ENCODE peak calls at places on chromosomes 6 and 20, in eight cellular contexts. K is MM.1S, Y is neural progenitor cell, O is non-pigmented ciliary epithelial cell, E is NCI-H510A, D is body of pancreas, P is amniotic stem cell, L is posterior vena cava. H is an unnamed sample.

GRCh38 chr6:39020136-39020535 is 28.4 kb upstream of the GLP1R start:
- DNase-seq in K (no peak), E (no peak), D (no peak), P (no peak), L (no peak), Y (no peak), O (no peak), H (no peak)

GRCh38 chr6:48098923-48099322 is 12.1 kb downstream of the PTCHD4 start:
- DNase-seq in Y (no peak), O (no peak), D (no peak), E (no peak), L (no peak), P (no peak), K (no peak), H (no peak)

GRCh38 chr6:13012977-13013680 is 296.6 kb downstream of the PHACTR1 start:
- DNase-seq in O (no peak), L (peak; percentile 82), K (no peak), D (peak; percentile 92), E (no peak), P (no peak), Y (peak; percentile 63), H (no peak)

GRCh38 chr6:42021847-42022754 is 28.2 kb upstream of the TAF8 start:
- DNase-seq in P (no peak), K (no peak), L (no peak), O (no peak), Y (no peak), E (no peak), D (no peak), H (peak; percentile 95)

GRCh38 chr20:22453244-22454080 is 130.9 kb downstream of the FOXA2 start:
- DNase-seq in P (no peak), L (no peak), Y (peak; percentile 51), E (peak; percentile 44), O (no peak), K (no peak), D (peak; percentile 54), H (no peak)

GRCh38 chr6:151485616-151486015 is 8.2 kb upstream of the CCDC170 start:
- DNase-seq in E (no peak), Y (no peak), D (no peak), K (no peak), L (no peak), O (no peak), P (no peak), H (no peak)

GRCh38 chr20:57251344-57251743 is 15.1 kb downstream of the BMP7 start:
- DNase-seq in L (no peak), K (no peak), E (no peak), D (no peak), P (no peak), O (no peak), Y (peak; percentile 27), H (peak; percentile 56)

GRCh38 chr20:18504479-18505060 is 3.2 kb upstream of the SEC23B start:
- DNase-seq in Y (no peak), L (peak; percentile 87), D (peak; percentile 25), P (no peak), K (no peak), O (no peak), E (no peak), H (no peak)

GRCh38 chr6:21935561-21936028 is 342.0 kb downstream of the SOX4 start:
- DNase-seq in L (no peak), D (peak; percentile 59), O (no peak), Y (peak; percentile 53), K (no peak), P (no peak), E (no peak), H (peak; percentile 67)

GRCh38 chr6:35370124-35370741 is 27.9 kb downstream of the PPARD start:
- DNase-seq in O (peak; percentile 63), Y (no peak), K (peak; percentile 33), P (peak; percentile 87), D (peak; percentile 26), E (no peak), L (peak; percentile 96), H (peak; percentile 62)

GRCh38 chr20:16684416-16684815 is 45.4 kb upstream of the SNRPB2 start:
- DNase-seq in D (no peak), O (no peak), Y (no peak), K (no peak), E (no peak), P (no peak), L (no peak), H (no peak)

GRCh38 chr6:122014961-122015360 is 384.5 kb upstream of the HSF2 start:
- DNase-seq in O (peak; percentile 78), Y (no peak), K (no peak), D (no peak), P (no peak), E (no peak), L (no peak), H (no peak)

GRCh38 chr6:44257007-44257752 is at the start of gene SLC35B2:
- DNase-seq in O (no peak), E (peak; percentile 79), L (peak; percentile 88), K (peak; percentile 69), P (peak; percentile 45), D (peak; percentile 72), Y (peak; percentile 93), H (peak; percentile 77)

GRCh38 chr6:37160922-37161778 is 8.8 kb upstream of the PIM1 start:
- DNase-seq in P (no peak), Y (no peak), L (no peak), K (no peak), D (no peak), O (no peak), E (no peak), H (peak; percentile 80)

GRCh38 chr6:79782775-79783174 is 151.6 kb downstream of the SH3BGRL2 start:
- DNase-seq in P (no peak), E (no peak), L (no peak), D (no peak), O (no peak), Y (no peak), K (no peak), H (no peak)

GRCh38 chr6:15551798-15552197 is 111.0 kb downstream of the DTNBP1 start:
- DNase-seq in Y (peak; percentile 73), D (peak; percentile 24), L (no peak), E (peak; percentile 36), O (peak; percentile 58), K (no peak), P (no peak), H (peak; percentile 64)

GRCh38 chr6:165684333-165684732 is 21.3 kb upstream of the PDE10A start:
- DNase-seq in Y (no peak), D (no peak), K (no peak), E (no peak), O (no peak), L (no peak), P (no peak), H (no peak)

GRCh38 chr6:188821-189655 is 103.2 kb upstream of the DUSP22 start:
- DNase-seq in P (no peak), Y (peak; percentile 93), E (peak; percentile 3), D (peak; percentile 84), O (peak; percentile 64), K (peak; percentile 90), L (peak; percentile 94), H (peak; percentile 85)

GRCh38 chr6:15400572-15401004 is 154.7 kb downstream of the JARID2 start:
- DNase-seq in P (no peak), E (peak; percentile 70), D (peak; percentile 41), Y (peak; percentile 61), L (no peak), K (no peak), O (no peak), H (no peak)

GRCh38 chr20:5886788-5887187 is 63.5 kb downstream of the TRMT6 start:
- DNase-seq in Y (no peak), L (no peak), P (no peak), E (peak; percentile 58), O (no peak), D (peak; percentile 48), K (no peak), H (no peak)

GRCh38 chr20:41318271-41318649 is 729 bp upstream of the ZHX3 start:
- DNase-seq in K (no peak), E (no peak), D (no peak), P (no peak), Y (no peak), O (no peak), L (no peak), H (peak; percentile 27)

GRCh38 chr6:3195695-3196497 is 31.6 kb downstream of the TUBB2B start:
- DNase-seq in E (no peak), L (peak; percentile 20), P (no peak), Y (peak; percentile 65), K (no peak), O (no peak), D (peak; percentile 38), H (no peak)

GRCh38 chr6:131979515-131980337 is 28.6 kb upstream of the CCN2 start:
- DNase-seq in K (no peak), O (peak; percentile 93), E (no peak), D (no peak), L (no peak), Y (no peak), P (peak; percentile 68), H (no peak)

GRCh38 chr6:169620171-169621125 is 81.4 kb downstream of the WDR27 start:
- DNase-seq in O (peak; percentile 50), K (no peak), E (no peak), L (no peak), D (no peak), P (no peak), Y (no peak), H (no peak)

GRCh38 chr6:42239736-42240375 is 22.2 kb upstream of the MRPS10 start:
- DNase-seq in K (no peak), Y (no peak), L (no peak), D (no peak), P (no peak), O (no peak), E (no peak), H (no peak)

GRCh38 chr6:135728589-135728988 is 122.9 kb upstream of the PDE7B start:
- DNase-seq in P (no peak), Y (no peak), L (no peak), D (no peak), O (no peak), K (no peak), E (no peak), H (no peak)

GRCh38 chr6:78487401-78487800 is 379.9 kb upstream of the IRAK1BP1 start:
- DNase-seq in P (no peak), E (no peak), D (no peak), L (no peak), K (no peak), O (no peak), Y (no peak), H (no peak)

GRCh38 chr20:6533828-6534388 is 233.6 kb upstream of the BMP2 start:
- DNase-seq in D (no peak), K (no peak), L (no peak), O (peak; percentile 91), Y (peak; percentile 54), E (no peak), P (peak; percentile 23), H (no peak)

GRCh38 chr6:160160450-160160849 is 38.8 kb downstream of the SLC22A1 start:
- DNase-seq in O (no peak), E (no peak), P (no peak), D (peak; percentile 43), Y (no peak), K (no peak), L (no peak), H (no peak)

GRCh38 chr20:45392733-45393132 is 14.6 kb upstream of the TP53TG5 start:
- DNase-seq in D (no peak), O (no peak), P (no peak), L (no peak), E (no peak), K (no peak), Y (no peak), H (no peak)

GRCh38 chr20:49853640-49854039 is 41.0 kb downstream of the SLC9A8 start:
- DNase-seq in D (no peak), E (no peak), L (no peak), K (no peak), O (peak; percentile 47), Y (no peak), P (peak; percentile 31), H (no peak)

GRCh38 chr20:61728786-61729365 is 336.8 kb downstream of the TAF4 start:
- DNase-seq in D (no peak), E (no peak), P (no peak), L (peak; percentile 26), K (no peak), O (no peak), Y (no peak), H (no peak)

H was measured in NAMALWA.